ENCODE peak calls at places on chromosomes 1 and 21, in eight cellular contexts. O is left ventricle myocardium inferior, K is uterus, S is neural progenitor cell, W is endothelial cell of umbilical vein, Z is cardiac muscle cell, H is IMR-90, R is suprapubic skin. F is an unnamed sample.

GRCh38 chr1:210536263-210536961 is 207.7 kb downstream of the HHAT start:
- DNase-seq in O (no peak), K (no peak), S (peak), W (no peak), Z (no peak), H (no peak), R (no peak), F (no peak)

GRCh38 chr1:218946147-218946546 is 227.5 kb upstream of the LYPLAL1 start:
- DNase-seq in O (no peak), K (no peak), S (no peak), W (peak), Z (no peak), H (no peak), R (no peak), F (no peak)

GRCh38 chr1:187276677-187277076 is 447.9 kb downstream of the PLA2G4A start:
- DNase-seq in O (no peak), K (no peak), S (no peak), W (no peak), Z (no peak), H (no peak), R (no peak), F (no peak)

GRCh38 chr1:143625886-143626285 is 345.9 kb downstream of the FAM72C start:
- DNase-seq in O (no peak), K (no peak), S (no peak), W (no peak), Z (no peak), H (no peak), R (no peak), F (peak)

GRCh38 chr21:41671212-41671762 is 95.6 kb downstream of the RIPK4 start:
- DNase-seq in O (no peak), K (no peak), S (no peak), W (no peak), Z (no peak), H (no peak), R (no peak), F (no peak)

GRCh38 chr1:41950820-41951219 is 32.1 kb upstream of the HIVEP3 start:
- DNase-seq in O (no peak), K (no peak), S (no peak), W (no peak), Z (no peak), H (peak), R (no peak), F (no peak)

GRCh38 chr1:63662056-63662836 is 69.0 kb downstream of the PGM1 start:
- DNase-seq in O (peak), K (peak), S (no peak), W (peak), Z (no peak), H (peak), R (peak), F (no peak)

GRCh38 chr1:91476538-91477217 is 24.0 kb upstream of the CDC7 start:
- DNase-seq in O (no peak), K (peak), S (no peak), W (no peak), Z (no peak), H (no peak), R (no peak), F (no peak)

GRCh38 chr1:89724369-89725015 is 91.6 kb downstream of the LRRC8C start:
- DNase-seq in O (peak), K (no peak), S (no peak), W (peak), Z (no peak), H (peak), R (no peak), F (no peak)

GRCh38 chr21:42291751-42292562 is 23.3 kb downstream of the TFF3 start:
- DNase-seq in O (no peak), K (no peak), S (no peak), W (no peak), Z (no peak), H (no peak), R (no peak), F (no peak)

GRCh38 chr1:20640183-20640597 is 6.9 kb downstream of the PINK1 start:
- DNase-seq in O (no peak), K (peak), S (peak), W (peak), Z (peak), H (peak), R (no peak), F (peak)

GRCh38 chr1:62131093-62131725 is 63.4 kb upstream of the L1TD1 start:
- DNase-seq in O (no peak), K (peak), S (peak), W (peak), Z (peak), H (peak), R (no peak), F (peak)

GRCh38 chr1:230861970-230862595 is 6.2 kb downstream of the C1orf198 start:
- DNase-seq in O (peak), K (no peak), S (no peak), W (no peak), Z (no peak), H (peak), R (no peak), F (no peak)

GRCh38 chr1:200415693-200416593 is 6.1 kb upstream of the ZNF281 start:
- DNase-seq in O (no peak), K (peak), S (no peak), W (peak), Z (no peak), H (peak), R (peak), F (peak)

GRCh38 chr1:100305954-100306353 is 39.9 kb downstream of the RTCA start:
- DNase-seq in O (no peak), K (no peak), S (no peak), W (no peak), Z (no peak), H (no peak), R (no peak), F (no peak)

GRCh38 chr1:180360333-180361075 is 130.4 kb downstream of the LHX4 start:
- DNase-seq in O (no peak), K (no peak), S (no peak), W (no peak), Z (no peak), H (peak), R (no peak), F (no peak)

GRCh38 chr1:182635871-182636270 is 31.7 kb upstream of the RGS16 start:
- DNase-seq in O (no peak), K (no peak), S (no peak), W (no peak), Z (no peak), H (no peak), R (no peak), F (no peak)

GRCh38 chr1:101075926-101076325 is 50.3 kb upstream of the DPH5 start:
- DNase-seq in O (no peak), K (no peak), S (no peak), W (no peak), Z (no peak), H (no peak), R (no peak), F (no peak)

GRCh38 chr1:227092054-227092453 is 152.0 kb downstream of the COQ8A start:
- DNase-seq in O (no peak), K (no peak), S (no peak), W (no peak), Z (no peak), H (peak), R (no peak), F (no peak)

GRCh38 chr21:26964379-26964778 is 2.5 kb downstream of the ADAMTS5 start:
- DNase-seq in O (peak), K (peak), S (peak), W (no peak), Z (no peak), H (peak), R (peak), F (peak)

GRCh38 chr1:70426154-70427131 is 15.4 kb downstream of the CTH start:
- DNase-seq in O (no peak), K (no peak), S (no peak), W (no peak), Z (no peak), H (no peak), R (no peak), F (no peak)

GRCh38 chr1:177824508-177824982 is 145.3 kb downstream of the SEC16B start:
- DNase-seq in O (no peak), K (no peak), S (no peak), W (no peak), Z (no peak), H (no peak), R (no peak), F (no peak)

GRCh38 chr1:220748091-220748934 is at the start of gene MTARC2:
- DNase-seq in O (peak), K (peak), S (peak), W (peak), Z (peak), H (peak), R (peak), F (peak)

GRCh38 chr1:202589190-202589680 is 121.0 kb downstream of the SYT2 start:
- DNase-seq in O (peak), K (peak), S (no peak), W (peak), Z (peak), H (peak), R (peak), F (peak)

GRCh38 chr1:117093870-117094621 is 27.5 kb downstream of the TRIM45 start:
- DNase-seq in O (no peak), K (peak), S (peak), W (peak), Z (peak), H (peak), R (no peak), F (no peak)

GRCh38 chr1:46522969-46523320 is 28.5 kb downstream of the KNCN start:
- DNase-seq in O (no peak), K (no peak), S (no peak), W (no peak), Z (no peak), H (no peak), R (no peak), F (no peak)

GRCh38 chr1:201172336-201172735 is 18.1 kb upstream of the TMEM9 start:
- DNase-seq in O (no peak), K (no peak), S (no peak), W (no peak), Z (peak), H (no peak), R (no peak), F (no peak)

GRCh38 chr1:232886304-232886703 is 64.1 kb upstream of the NTPCR start:
- DNase-seq in O (no peak), K (no peak), S (peak), W (no peak), Z (no peak), H (no peak), R (no peak), F (no peak)

GRCh38 chr1:3695326-3696217 is 43.3 kb downstream of the TP73 start:
- DNase-seq in O (peak), K (no peak), S (peak), W (peak), Z (peak), H (peak), R (no peak), F (peak)

GRCh38 chr1:11320153-11320936 is 47.3 kb downstream of the UBIAD1 start:
- DNase-seq in O (no peak), K (no peak), S (peak), W (no peak), Z (peak), H (no peak), R (no peak), F (peak)

GRCh38 chr1:12491691-12492090 is 126.3 kb downstream of the DHRS3 start:
- DNase-seq in O (no peak), K (no peak), S (no peak), W (no peak), Z (no peak), H (no peak), R (no peak), F (no peak)

GRCh38 chr1:12499574-12500245 is 118.3 kb downstream of the DHRS3 start:
- DNase-seq in O (no peak), K (no peak), S (no peak), W (no peak), Z (no peak), H (no peak), R (no peak), F (no peak)

GRCh38 chr1:12496154-12496961 is 121.7 kb downstream of the DHRS3 start:
- DNase-seq in O (no peak), K (no peak), S (no peak), W (peak), Z (peak), H (no peak), R (no peak), F (peak)

GRCh38 chr1:12490547-12491142 is 127.4 kb downstream of the DHRS3 start:
- DNase-seq in O (no peak), K (no peak), S (no peak), W (no peak), Z (no peak), H (no peak), R (no peak), F (no peak)

DNA sequence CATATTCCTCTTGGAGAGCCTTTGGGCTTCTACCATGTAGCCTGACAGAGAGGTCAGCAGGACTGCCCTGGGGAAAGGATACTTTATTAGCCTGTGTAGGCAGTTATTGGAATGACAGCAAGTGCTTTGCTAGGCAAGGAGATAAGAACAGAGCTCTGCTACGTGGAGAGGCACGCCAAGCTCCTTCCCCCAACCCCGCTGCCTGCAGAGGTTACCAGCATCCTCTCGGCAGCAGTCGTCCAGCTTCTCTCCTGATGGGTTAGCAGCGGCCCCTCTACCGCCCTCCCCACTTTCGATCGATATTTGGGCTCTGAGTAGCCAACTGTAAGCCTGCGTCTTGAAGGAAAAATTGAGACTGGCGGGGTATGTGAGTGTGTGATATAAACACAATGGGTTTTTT is 122.3 kb downstream of the DHRS3 start:
- DNase-seq in O (no peak), K (no peak), S (no peak), W (no peak), Z (peak), H (no peak), R (no peak), F (peak)
- H3K27ac ChIP-seq in O (peak), K (peak), S (no peak), W (no peak), Z (no peak), H (no peak), R (no peak), F (peak)

GRCh38 chr1:236394016-236394481 is at the start of gene EDARADD:
- DNase-seq in O (no peak), K (no peak), S (no peak), W (no peak), Z (no peak), H (no peak), R (no peak), F (no peak)

GRCh38 chr1:236392182-236392581 is 1.9 kb upstream of the EDARADD start:
- DNase-seq in O (no peak), K (no peak), S (no peak), W (no peak), Z (no peak), H (no peak), R (no peak), F (no peak)

GRCh38 chr1:236391008-236391407 is 3.1 kb upstream of the EDARADD start:
- DNase-seq in O (no peak), K (no peak), S (no peak), W (no peak), Z (no peak), H (no peak), R (no peak), F (no peak)

GRCh38 chr1:236389253-236389652 is 4.8 kb upstream of the EDARADD start:
- DNase-seq in O (no peak), K (no peak), S (no peak), W (no peak), Z (no peak), H (no peak), R (no peak), F (no peak)

DNA sequence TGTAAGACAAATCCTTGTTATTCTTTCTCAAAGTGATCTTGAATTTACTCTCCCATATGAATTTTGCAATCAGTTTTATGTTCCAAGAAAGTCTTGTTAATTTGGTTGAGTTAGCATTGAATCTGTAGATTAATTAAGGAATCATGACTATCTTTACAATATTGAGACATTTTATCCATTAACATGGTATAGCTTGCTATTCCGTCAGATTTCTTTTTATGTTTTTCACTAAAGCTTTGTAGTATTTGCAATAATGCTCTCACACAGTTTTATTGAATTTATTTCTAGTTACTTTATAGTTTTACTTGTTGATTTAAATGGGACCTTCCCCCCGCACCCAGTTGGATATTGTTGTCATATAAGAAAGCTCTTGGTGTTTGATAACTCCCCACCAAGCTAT is 5.8 kb upstream of the EDARADD start:
- DNase-seq in O (no peak), K (no peak), S (no peak), W (no peak), Z (no peak), H (no peak), R (no peak), F (no peak)
- H3K27ac ChIP-seq in O (no peak), K (no peak), S (no peak), W (no peak), Z (no peak), H (no peak), R (no peak), F (no peak)

DNA sequence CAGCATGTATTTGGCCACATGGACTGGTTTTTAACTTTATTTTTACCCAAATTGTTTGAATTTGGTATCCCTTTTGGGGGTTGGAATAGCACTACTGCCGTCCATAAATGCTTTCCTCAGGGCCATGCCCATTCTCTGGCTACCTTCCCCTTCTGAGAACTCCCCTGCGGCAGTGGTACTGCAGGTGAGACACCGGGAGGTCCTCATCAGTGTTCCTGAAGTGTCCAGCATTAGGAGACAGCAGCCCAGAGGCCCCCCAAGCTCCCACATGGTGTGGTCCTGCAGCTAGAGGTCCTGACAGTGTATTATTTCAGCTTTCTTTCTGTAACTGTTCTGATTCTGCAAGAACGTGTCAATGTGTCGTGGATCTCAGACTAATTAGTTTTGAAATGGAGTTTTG is 8.9 kb downstream of the LMO4 start:
- DNase-seq in O (no peak), K (no peak), S (no peak), W (no peak), Z (no peak), H (no peak), R (no peak), F (no peak)
- H3K27ac ChIP-seq in O (no peak), K (no peak), S (no peak), W (no peak), Z (no peak), H (no peak), R (no peak), F (no peak)

GRCh38 chr21:14901482-14901958 is 163.3 kb downstream of the NRIP1 start:
- DNase-seq in O (no peak), K (no peak), S (no peak), W (no peak), Z (no peak), H (peak), R (no peak), F (no peak)

GRCh38 chr21:14900058-14900457 is 164.7 kb downstream of the NRIP1 start:
- DNase-seq in O (no peak), K (no peak), S (no peak), W (peak), Z (no peak), H (peak), R (no peak), F (no peak)

GRCh38 chr21:14895792-14896191 is 169.0 kb downstream of the NRIP1 start:
- DNase-seq in O (no peak), K (no peak), S (no peak), W (no peak), Z (no peak), H (no peak), R (no peak), F (no peak)

DNA sequence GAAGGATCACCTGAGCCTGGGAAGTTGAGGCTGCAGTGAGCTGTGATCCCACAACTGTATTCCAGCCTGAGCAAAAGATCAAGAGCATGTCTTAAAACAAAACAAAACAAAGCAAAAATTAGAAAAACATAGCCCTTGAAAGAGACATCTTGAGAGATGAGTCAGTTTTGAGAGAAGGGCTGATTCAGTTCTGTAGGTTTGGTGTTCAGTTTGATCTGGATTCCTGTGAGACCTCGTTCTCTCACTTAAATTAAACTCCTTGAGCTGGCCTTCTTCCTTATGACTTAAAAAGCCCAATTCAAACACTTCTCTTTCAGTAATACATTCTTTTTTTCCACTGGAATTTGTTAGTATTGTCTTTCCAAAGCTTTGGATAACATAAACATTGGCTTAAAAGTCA is 164.2 kb downstream of the NRIP1 start:
- DNase-seq in O (no peak), K (no peak), S (no peak), W (no peak), Z (no peak), H (peak), R (no peak), F (no peak)
- H3K27ac ChIP-seq in O (no peak), K (no peak), S (no peak), W (no peak), Z (no peak), H (peak), R (no peak), F (no peak)

DNA sequence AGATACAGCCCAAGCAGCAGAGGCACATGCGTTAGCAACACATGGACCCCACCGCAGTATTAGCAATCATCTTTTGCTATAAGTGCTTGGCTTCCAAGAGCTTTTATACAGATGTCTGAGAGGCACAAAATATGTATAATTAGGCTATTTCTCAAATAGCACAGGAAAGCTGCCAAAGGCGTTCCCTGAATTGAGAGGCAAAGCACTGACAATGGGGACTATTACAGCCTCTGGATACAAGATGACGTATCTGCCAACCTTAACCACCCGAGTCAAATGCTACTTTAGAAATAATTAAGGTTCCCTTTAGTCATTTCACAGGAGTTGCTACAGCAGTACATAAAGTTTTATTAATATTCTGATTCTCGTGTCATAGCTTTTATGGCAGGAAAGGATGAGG is 6.4 kb downstream of the STMN1 start:
- DNase-seq in O (no peak), K (no peak), S (no peak), W (no peak), Z (no peak), H (no peak), R (no peak), F (no peak)
- H3K27ac ChIP-seq in O (no peak), K (no peak), S (peak), W (no peak), Z (no peak), H (no peak), R (peak), F (peak)

F was measured in testis.